ENCODE peak calls at places on chromosome 9, in five cellular contexts. One of them, this sample, is unnamed.

GRCh38 chr9:114314881-114315722 is 7.8 kb upstream of the ORM1 start:
- DNase-seq in H1: no peak
- DNase-seq in mesenchymal stem cell: no peak
- DNase-seq in trophoblast cell: peak; percentile 48
- DNase-seq in H9: no peak
- DNase-seq in this sample: no peak

GRCh38 chr9:69104830-69105527 is 69.1 kb upstream of the TJP2 start:
- DNase-seq in H1: peak; percentile 56
- DNase-seq in mesenchymal stem cell: no peak
- DNase-seq in trophoblast cell: peak; percentile 80
- DNase-seq in H9: peak; percentile 93
- DNase-seq in this sample: no peak

GRCh38 chr9:125492719-125493118 is 214.3 kb downstream of the MAPKAP1 start:
- DNase-seq in H9: no peak
- DNase-seq in trophoblast cell: no peak
- DNase-seq in mesenchymal stem cell: no peak
- DNase-seq in H1: no peak
- DNase-seq in this sample: no peak

GRCh38 chr9:31582561-31582960 is 801.9 kb upstream of the ACO1 start:
- DNase-seq in mesenchymal stem cell: no peak
- DNase-seq in H1: no peak
- DNase-seq in trophoblast cell: no peak
- DNase-seq in H9: no peak
- DNase-seq in this sample: no peak

GRCh38 chr9:97271292-97271691 is 36.2 kb upstream of the CCDC180 start:
- DNase-seq in H9: peak; percentile 75
- DNase-seq in trophoblast cell: no peak
- DNase-seq in H1: no peak
- DNase-seq in mesenchymal stem cell: no peak
- DNase-seq in this sample: no peak

GRCh38 chr9:95087659-95088242 is 229.8 kb downstream of the FANCC start:
- DNase-seq in H1: no peak
- DNase-seq in trophoblast cell: no peak
- DNase-seq in H9: no peak
- DNase-seq in mesenchymal stem cell: no peak
- DNase-seq in this sample: no peak

GRCh38 chr9:93196095-93197055 is 12.4 kb downstream of the WNK2 start:
- DNase-seq in H1: no peak
- DNase-seq in H9: no peak
- DNase-seq in trophoblast cell: no peak
- DNase-seq in mesenchymal stem cell: no peak
- DNase-seq in this sample: no peak

GRCh38 chr9:101668466-101668865 is 70.0 kb downstream of the GRIN3A start:
- DNase-seq in mesenchymal stem cell: no peak
- DNase-seq in H1: no peak
- DNase-seq in trophoblast cell: no peak
- DNase-seq in H9: no peak
- DNase-seq in this sample: no peak

GRCh38 chr9:132293145-132293721 is 61.6 kb downstream of the SETX start:
- DNase-seq in trophoblast cell: no peak
- DNase-seq in mesenchymal stem cell: peak; percentile 30
- DNase-seq in H1: no peak
- DNase-seq in H9: no peak
- DNase-seq in this sample: no peak

GRCh38 chr9:82105729-82106128 is 117.2 kb downstream of the SPATA31D1 start:
- DNase-seq in H9: no peak
- DNase-seq in mesenchymal stem cell: no peak
- DNase-seq in H1: no peak
- DNase-seq in trophoblast cell: no peak
- DNase-seq in this sample: no peak

GRCh38 chr9:13358128-13358527 is 78.6 kb upstream of the MPDZ start:
- DNase-seq in mesenchymal stem cell: peak; percentile 80
- DNase-seq in trophoblast cell: no peak
- DNase-seq in H9: no peak
- DNase-seq in H1: no peak
- DNase-seq in this sample: no peak

GRCh38 chr9:75914002-75914401 is 23.5 kb downstream of the PCSK5 start:
- DNase-seq in H9: no peak
- DNase-seq in H1: no peak
- DNase-seq in mesenchymal stem cell: no peak
- DNase-seq in trophoblast cell: no peak
- DNase-seq in this sample: no peak

GRCh38 chr9:91921371-91921770 is 28.7 kb downstream of the ROR2 start:
- DNase-seq in H1: no peak
- DNase-seq in H9: peak; percentile 58
- DNase-seq in mesenchymal stem cell: no peak
- DNase-seq in trophoblast cell: no peak
- DNase-seq in this sample: no peak

GRCh38 chr9:133133680-133134418 is 12.8 kb upstream of the RALGDS start:
- DNase-seq in trophoblast cell: peak; percentile 99
- DNase-seq in mesenchymal stem cell: peak; percentile 99
- DNase-seq in H9: peak; percentile 72
- DNase-seq in H1: no peak
- DNase-seq in this sample: no peak

GRCh38 chr9:7489018-7489417 is 310.6 kb downstream of the DMAC1 start:
- DNase-seq in H9: no peak
- DNase-seq in mesenchymal stem cell: no peak
- DNase-seq in H1: no peak
- DNase-seq in trophoblast cell: peak; percentile 23
- DNase-seq in this sample: no peak

GRCh38 chr9:132168347-132168746 is 6.5 kb downstream of the NTNG2 start:
- DNase-seq in trophoblast cell: no peak
- DNase-seq in H9: no peak
- DNase-seq in mesenchymal stem cell: no peak
- DNase-seq in H1: no peak
- DNase-seq in this sample: no peak

GRCh38 chr9:98514841-98515240 is 193.9 kb downstream of the GABBR2 start:
- DNase-seq in H9: no peak
- DNase-seq in H1: no peak
- DNase-seq in mesenchymal stem cell: no peak
- DNase-seq in trophoblast cell: no peak
- DNase-seq in this sample: no peak

GRCh38 chr9:93058357-93059096 is at the start of gene SUSD3:
- DNase-seq in H9: peak; percentile 89
- DNase-seq in trophoblast cell: peak; percentile 32
- DNase-seq in mesenchymal stem cell: peak; percentile 9
- DNase-seq in H1: peak; percentile 53
- DNase-seq in this sample: peak; percentile 77

GRCh38 chr9:75850459-75851200 is 39.8 kb upstream of the PCSK5 start:
- DNase-seq in trophoblast cell: peak; percentile 76
- DNase-seq in H9: no peak
- DNase-seq in H1: no peak
- DNase-seq in mesenchymal stem cell: no peak
- DNase-seq in this sample: no peak

GRCh38 chr9:125517577-125517976 is 189.4 kb downstream of the MAPKAP1 start:
- DNase-seq in H1: no peak
- DNase-seq in trophoblast cell: no peak
- DNase-seq in mesenchymal stem cell: no peak
- DNase-seq in H9: no peak
- DNase-seq in this sample: no peak

GRCh38 chr9:33782395-33783152 is 12.8 kb upstream of the PRSS3 start:
- DNase-seq in trophoblast cell: no peak
- DNase-seq in H1: no peak
- DNase-seq in mesenchymal stem cell: peak; percentile 61
- DNase-seq in H9: no peak
- DNase-seq in this sample: no peak

GRCh38 chr9:38162332-38162985 is 93.4 kb upstream of the SHB start:
- DNase-seq in trophoblast cell: no peak
- DNase-seq in H9: no peak
- DNase-seq in mesenchymal stem cell: no peak
- DNase-seq in H1: no peak
- DNase-seq in this sample: no peak

GRCh38 chr9:38171538-38171884 is 102.5 kb upstream of the SHB start:
- DNase-seq in trophoblast cell: no peak
- DNase-seq in mesenchymal stem cell: no peak
- DNase-seq in H1: no peak
- DNase-seq in H9: no peak
- DNase-seq in this sample: no peak

GRCh38 chr9:38164659-38165221 is 95.7 kb upstream of the SHB start:
- DNase-seq in trophoblast cell: no peak
- DNase-seq in H9: no peak
- DNase-seq in mesenchymal stem cell: no peak
- DNase-seq in H1: no peak
- DNase-seq in this sample: no peak

GRCh38 chr9:38163518-38163917 is 94.5 kb upstream of the SHB start:
- DNase-seq in trophoblast cell: no peak
- DNase-seq in mesenchymal stem cell: no peak
- DNase-seq in H9: no peak
- DNase-seq in H1: no peak
- DNase-seq in this sample: no peak

DNA sequence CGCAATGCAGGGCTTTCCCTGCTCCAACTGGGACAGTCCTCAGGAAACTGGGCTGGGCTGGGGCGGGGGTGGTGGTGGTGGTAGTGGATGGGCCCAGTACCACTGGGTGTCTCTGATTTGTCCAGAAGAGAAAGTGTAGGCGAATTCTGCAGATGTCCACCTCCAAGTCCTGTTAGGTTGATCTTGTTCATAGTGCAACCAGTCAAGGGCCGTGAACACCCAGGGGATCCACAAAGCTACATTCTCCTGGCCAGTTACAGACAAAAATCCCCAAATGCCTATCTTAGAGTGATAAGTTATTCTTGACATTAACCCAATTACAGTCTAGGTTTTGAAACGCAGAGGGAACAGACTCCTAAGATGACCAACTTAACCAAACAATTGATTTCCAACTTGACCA is 97.5 kb upstream of the SHB start:
- DNase-seq in H1: no peak
- DNase-seq in trophoblast cell: no peak
- DNase-seq in H9: no peak
- DNase-seq in mesenchymal stem cell: no peak
- DNase-seq in this sample: no peak
- H2AFZ ChIP-seq in H1: no peak overlapping the region
- H2AFZ ChIP-seq in trophoblast cell: no peak overlapping the region
- H2AFZ ChIP-seq in H9: no peak overlapping the region
- H2AFZ ChIP-seq in mesenchymal stem cell: no peak overlapping the region
- H2AFZ ChIP-seq in this sample: no peak overlapping the region

GRCh38 chr9:112861155-112861554 is 29.5 kb downstream of the SLC46A2 start:
- DNase-seq in H9: no peak
- DNase-seq in H1: no peak
- DNase-seq in trophoblast cell: no peak
- DNase-seq in mesenchymal stem cell: no peak
- DNase-seq in this sample: no peak
- H2BK12ac ChIP-seq in H9: no peak overlapping the region
- H2BK12ac ChIP-seq in H1: no peak overlapping the region
- H2BK12ac ChIP-seq in trophoblast cell: no peak overlapping the region
- H2BK12ac ChIP-seq in mesenchymal stem cell: no peak overlapping the region
- H2BK12ac ChIP-seq in this sample: no peak overlapping the region

GRCh38 chr9:70408393-70409040 is 5.9 kb downstream of the KLF9 start:
- DNase-seq in H9: no peak
- DNase-seq in H1: no peak
- DNase-seq in mesenchymal stem cell: peak; percentile 47
- DNase-seq in trophoblast cell: no peak
- DNase-seq in this sample: no peak
- H2AK5ac ChIP-seq in H9: no peak overlapping the region
- H2AK5ac ChIP-seq in H1: no peak overlapping the region
- H2AK5ac ChIP-seq in mesenchymal stem cell: no peak overlapping the region
- H2AK5ac ChIP-seq in trophoblast cell: no peak overlapping the region
- H2AK5ac ChIP-seq in this sample: no peak overlapping the region

GRCh38 chr9:106800691-106801090 is 62.3 kb upstream of the ZNF462 start:
- DNase-seq in H1: no peak
- DNase-seq in trophoblast cell: no peak
- DNase-seq in mesenchymal stem cell: no peak
- DNase-seq in H9: no peak
- DNase-seq in this sample: no peak

GRCh38 chr9:106799146-106799545 is 63.8 kb upstream of the ZNF462 start:
- DNase-seq in mesenchymal stem cell: peak; percentile 60
- DNase-seq in H9: no peak
- DNase-seq in trophoblast cell: peak; percentile 71
- DNase-seq in H1: no peak
- DNase-seq in this sample: no peak

GRCh38 chr9:106797299-106797698 is 65.7 kb upstream of the ZNF462 start:
- DNase-seq in trophoblast cell: no peak
- DNase-seq in mesenchymal stem cell: peak; percentile 32
- DNase-seq in H1: no peak
- DNase-seq in H9: no peak
- DNase-seq in this sample: no peak

GRCh38 chr9:106796771-106797170 is 66.2 kb upstream of the ZNF462 start:
- DNase-seq in H9: no peak
- DNase-seq in mesenchymal stem cell: no peak
- DNase-seq in trophoblast cell: no peak
- DNase-seq in H1: no peak
- DNase-seq in this sample: no peak

GRCh38 chr9:106798021-106798799 is 64.8 kb upstream of the ZNF462 start:
- DNase-seq in H9: no peak
- DNase-seq in H1: no peak
- DNase-seq in mesenchymal stem cell: no peak
- DNase-seq in trophoblast cell: no peak
- DNase-seq in this sample: no peak
- H2AFZ ChIP-seq in H9: no peak overlapping the region
- H2AFZ ChIP-seq in H1: no peak overlapping the region
- H2AFZ ChIP-seq in mesenchymal stem cell: no peak overlapping the region
- H2AFZ ChIP-seq in trophoblast cell: no peak overlapping the region
- H2AFZ ChIP-seq in this sample: peak overlapping the region; percentile 84

GRCh38 chr9:127346584-127346983 is 50.4 kb upstream of the SLC2A8 start:
- DNase-seq in trophoblast cell: no peak
- DNase-seq in H9: no peak
- DNase-seq in H1: no peak
- DNase-seq in mesenchymal stem cell: no peak
- DNase-seq in this sample: no peak
- H2BK12ac ChIP-seq in trophoblast cell: no peak overlapping the region
- H2BK12ac ChIP-seq in H9: no peak overlapping the region
- H2BK12ac ChIP-seq in H1: no peak overlapping the region
- H2BK12ac ChIP-seq in mesenchymal stem cell: no peak overlapping the region
- H2BK12ac ChIP-seq in this sample: no peak overlapping the region

GRCh38 chr9:77708416-77708815 is 60.3 kb upstream of the GNA14 start:
- DNase-seq in H1: no peak
- DNase-seq in H9: no peak
- DNase-seq in mesenchymal stem cell: peak; percentile 43
- DNase-seq in trophoblast cell: peak; percentile 17
- DNase-seq in this sample: no peak
- H2AK5ac ChIP-seq in H1: no peak overlapping the region
- H2AK5ac ChIP-seq in H9: no peak overlapping the region
- H2AK5ac ChIP-seq in mesenchymal stem cell: no peak overlapping the region
- H2AK5ac ChIP-seq in trophoblast cell: no peak overlapping the region
- H2AK5ac ChIP-seq in this sample: no peak overlapping the region

This sample was measured in neuronal stem cell.